ENCODE peak calls at places on chromosomes 16 and 17, in ten cellular contexts. D, X, H, O, F, M, W, Z, J and A are unnamed samples.

GRCh38 chr17:75398279-75398678 is 7.2 kb downstream of the GRB2 start:
- DNase-seq in D (no peak), X (no peak), H (no peak), O (no peak), F (no peak), M (no peak), W (no peak), Z (no peak), J (no peak), A (no peak)

GRCh38 chr16:52872706-52873105 is 180.0 kb downstream of the CHD9NB start:
- DNase-seq in D (no peak), X (no peak), H (no peak), O (no peak), F (no peak), M (no peak), W (no peak), Z (no peak), J (no peak), A (no peak)

GRCh38 chr17:17511971-17512858 is 16.0 kb upstream of the RASD1 start:
- DNase-seq in D (no peak), X (peak), H (no peak), O (no peak), F (no peak), M (peak), W (peak), Z (peak), J (peak), A (no peak)

GRCh38 chr16:9102943-9103342 is 11.5 kb downstream of the HAPSTR1 start:
- DNase-seq in D (no peak), X (no peak), H (no peak), O (no peak), F (no peak), M (no peak), W (no peak), Z (no peak), J (no peak), A (no peak)

GRCh38 chr17:32771396-32771795 is 105.5 kb downstream of the MYO1D start:
- DNase-seq in D (no peak), X (no peak), H (no peak), O (no peak), F (no peak), M (peak), W (no peak), Z (no peak), J (peak), A (no peak)

GRCh38 chr16:20803192-20803560 is 3.1 kb downstream of the ERI2 start:
- DNase-seq in D (no peak), X (no peak), H (no peak), O (no peak), F (no peak), M (no peak), W (no peak), Z (no peak), J (peak), A (no peak)

GRCh38 chr16:4403133-4403949 is 13.1 kb downstream of the CORO7 start:
- DNase-seq in D (no peak), X (no peak), H (no peak), O (no peak), F (no peak), M (no peak), W (no peak), Z (no peak), J (no peak), A (no peak)

GRCh38 chr17:8073627-8074485 is 13.7 kb downstream of the ALOX12B start:
- DNase-seq in D (peak), X (peak), H (peak), O (peak), F (peak), M (peak), W (peak), Z (peak), J (peak), A (no peak)

GRCh38 chr17:5042152-5043022 is 7.2 kb upstream of the SLC52A1 start:
- DNase-seq in D (no peak), X (no peak), H (no peak), O (no peak), F (no peak), M (no peak), W (peak), Z (no peak), J (no peak), A (no peak)

GRCh38 chr17:71472809-71473789 is 647.7 kb upstream of the SOX9 start:
- DNase-seq in D (peak), X (no peak), H (peak), O (no peak), F (peak), M (peak), W (peak), Z (no peak), J (peak), A (peak)

GRCh38 chr17:9026741-9027140 is 5.4 kb downstream of the NTN1 start:
- DNase-seq in D (no peak), X (no peak), H (no peak), O (no peak), F (no peak), M (no peak), W (no peak), Z (no peak), J (no peak), A (no peak)

GRCh38 chr16:50300942-50301625 is 34.7 kb downstream of the ADCY7 start:
- DNase-seq in D (no peak), X (peak), H (no peak), O (no peak), F (no peak), M (no peak), W (no peak), Z (peak), J (peak), A (no peak)

GRCh38 chr16:83475108-83475507 is 332.7 kb upstream of the HSBP1 start:
- DNase-seq in D (no peak), X (no peak), H (no peak), O (no peak), F (no peak), M (no peak), W (no peak), Z (no peak), J (no peak), A (no peak)

GRCh38 chr17:75918112-75918445 is 13.4 kb upstream of the MRPL38 start:
- DNase-seq in D (no peak), X (no peak), H (no peak), O (no peak), F (no peak), M (no peak), W (no peak), Z (no peak), J (no peak), A (no peak)